ENCODE peak calls at places on chromosomes 7 and 10, in six cellular contexts. P, J, T, E, F and X are unnamed samples.

GRCh38 chr10:71229726-71230655 is 17.6 kb downstream of the UNC5B start:
- DNase-seq in P (no peak), J (no peak), T (no peak), E (no peak), F (no peak), X (no peak)

GRCh38 chr10:1172256-1172975 is 116.2 kb downstream of the WDR37 start:
- DNase-seq in P (no peak), J (no peak), T (no peak), E (no peak), F (no peak), X (no peak)

GRCh38 chr7:139403601-139404000 is 43.9 kb downstream of the LUC7L2 start:
- DNase-seq in P (no peak), J (no peak), T (no peak), E (no peak), F (no peak), X (no peak)

GRCh38 chr10:77628906-77629730 is 8.5 kb downstream of the KCNMA1 start:
- DNase-seq in P (no peak), J (no peak), T (no peak), E (no peak), F (no peak), X (no peak)

GRCh38 chr10:49562893-49563292 is 24.0 kb upstream of the ERCC6 start:
- DNase-seq in P (no peak), J (no peak), T (no peak), E (no peak), F (no peak), X (no peak)

GRCh38 chr10:131654471-131655087 is 246.2 kb upstream of the PPP2R2D start:
- DNase-seq in P (no peak), J (no peak), T (no peak), E (no peak), F (no peak), X (no peak)

GRCh38 chr7:139991267-139991666 is 71.5 kb downstream of the PARP12 start:
- DNase-seq in P (no peak), J (no peak), T (no peak), E (no peak), F (no peak), X (no peak)

GRCh38 chr7:41574377-41574776 is 128.5 kb downstream of the INHBA start:
- DNase-seq in P (no peak), J (no peak), T (no peak), E (no peak), F (peak), X (no peak)

GRCh38 chr7:114450431-114450830 is 35.8 kb downstream of the FOXP2 start:
- DNase-seq in P (no peak), J (no peak), T (no peak), E (no peak), F (no peak), X (no peak)

GRCh38 chr7:38105874-38106483 is 72.1 kb upstream of the STARD3NL start:
- DNase-seq in P (peak), J (no peak), T (no peak), E (peak), F (no peak), X (peak)

GRCh38 chr7:133186060-133186459 is 66.8 kb upstream of the EXOC4 start:
- DNase-seq in P (no peak), J (no peak), T (no peak), E (no peak), F (no peak), X (no peak)

GRCh38 chr10:3873728-3874461 is 88.9 kb upstream of the KLF6 start:
- DNase-seq in P (peak), J (no peak), T (no peak), E (peak), F (no peak), X (peak)

GRCh38 chr7:131409129-131409766 is 81.6 kb downstream of the MKLN1 start:
- DNase-seq in P (no peak), J (no peak), T (no peak), E (no peak), F (no peak), X (no peak)

GRCh38 chr7:45007571-45008328 is 7.7 kb downstream of the CCM2 start:
- DNase-seq in P (no peak), J (no peak), T (no peak), E (no peak), F (no peak), X (no peak)

GRCh38 chr10:78177431-78178185 is 143.9 kb downstream of the RPS24 start:
- DNase-seq in P (no peak), J (no peak), T (no peak), E (no peak), F (no peak), X (no peak)

GRCh38 chr10:30491204-30491603 is 57.2 kb downstream of the MAP3K8 start:
- DNase-seq in P (no peak), J (no peak), T (no peak), E (no peak), F (no peak), X (no peak)

GRCh38 chr7:157656195-157656769 is 319.5 kb downstream of the DNAJB6 start:
- DNase-seq in P (no peak), J (no peak), T (no peak), E (no peak), F (no peak), X (no peak)

GRCh38 chr10:79298403-79299244 is 48.6 kb upstream of the PPIF start:
- DNase-seq in P (peak), J (no peak), T (no peak), E (no peak), F (peak), X (no peak)

GRCh38 chr10:34655286-34656170 is 159.6 kb downstream of the PARD3 start:
- DNase-seq in P (peak), J (no peak), T (no peak), E (peak), F (peak), X (no peak)